ENCODE peak calls at places on chromosomes 5 and 9, in eight cellular contexts. W is heart left ventricle, U is heart right ventricle, F is AG04450, H is HCT116, O is cardiac fibroblast, L is B cell, Y is epithelial cell of esophagus. D is an unnamed sample.

GRCh38 chr5:90020575-90021535 is 388.7 kb downstream of the CETN3 start:
- DNase-seq in F (peak), Y (peak), O (peak), W (no peak), H (peak), U (no peak), L (peak), D (peak)

GRCh38 chr5:65108786-65109743 is 340.3 kb downstream of the CWC27 start:
- DNase-seq in W (no peak), U (no peak), O (peak), H (no peak), L (no peak), Y (peak), F (no peak), D (no peak)

GRCh38 chr9:2297771-2298170 is 282.6 kb downstream of the SMARCA2 start:
- DNase-seq in L (no peak), O (no peak), Y (no peak), U (no peak), F (no peak), W (no peak), H (no peak), D (no peak)

GRCh38 chr5:5483880-5484595 is 61.6 kb downstream of the ICE1 start:
- DNase-seq in H (no peak), O (peak), W (no peak), F (no peak), L (no peak), U (no peak), Y (peak), D (no peak)

GRCh38 chr5:151454166-151454565 is 6.8 kb downstream of the SLC36A1 start:
- DNase-seq in H (no peak), L (no peak), O (no peak), U (peak), W (no peak), Y (no peak), F (no peak), D (no peak)

GRCh38 chr5:39998518-39998917 is 573.7 kb upstream of the DAB2 start:
- DNase-seq in Y (no peak), O (no peak), L (no peak), W (no peak), U (no peak), F (peak), H (no peak), D (no peak)

GRCh38 chr9:124054671-124055212 is 43.2 kb downstream of the LHX2 start:
- DNase-seq in Y (peak), L (no peak), O (peak), W (no peak), U (no peak), H (no peak), F (peak), D (peak)

GRCh38 chr9:104864675-104865104 is 63.3 kb downstream of the ABCA1 start:
- DNase-seq in O (peak), W (no peak), U (no peak), Y (no peak), H (no peak), F (peak), L (no peak), D (no peak)

GRCh38 chr9:85008215-85008614 is 338.7 kb downstream of the NTRK2 start:
- DNase-seq in F (no peak), O (no peak), Y (no peak), H (no peak), L (no peak), U (no peak), W (no peak), D (no peak)

GRCh38 chr9:134396825-134397224 is 70.6 kb downstream of the RXRA start:
- DNase-seq in Y (no peak), U (no peak), H (no peak), L (no peak), F (no peak), W (no peak), O (no peak), D (no peak)

GRCh38 chr9:24464321-24464951 is 81.3 kb downstream of the IZUMO3 start:
- DNase-seq in F (no peak), Y (peak), O (no peak), H (no peak), U (no peak), W (no peak), L (no peak), D (no peak)

GRCh38 chr5:33631786-33632185 is 191.0 kb downstream of the TARS1 start:
- DNase-seq in F (no peak), U (no peak), W (no peak), L (no peak), Y (no peak), H (no peak), O (peak), D (no peak)

GRCh38 chr9:81623778-81624177 is 65.6 kb downstream of the TLE1 start:
- DNase-seq in W (no peak), H (no peak), U (no peak), F (no peak), O (no peak), L (no peak), Y (no peak), D (no peak)

GRCh38 chr9:112112941-112113399 is 62.1 kb downstream of the SUSD1 start:
- DNase-seq in H (peak), Y (peak), L (no peak), O (no peak), U (no peak), F (no peak), W (no peak), D (peak)

GRCh38 chr9:100087218-100087617 is 11.6 kb downstream of the ERP44 start:
- DNase-seq in L (no peak), U (no peak), F (no peak), W (no peak), O (peak), H (no peak), Y (peak), D (no peak)

GRCh38 chr5:40385544-40385943 is 294.2 kb upstream of the PTGER4 start:
- DNase-seq in U (no peak), O (peak), Y (peak), H (peak), L (no peak), W (no peak), F (peak), D (peak)

GRCh38 chr9:86944974-86945867 is 2.1 kb downstream of the GAS1 start:
- DNase-seq in H (no peak), L (no peak), U (no peak), O (peak), Y (no peak), W (peak), F (no peak), D (no peak)

GRCh38 chr9:82140471-82140870 is 151.9 kb downstream of the SPATA31D1 start:
- DNase-seq in H (no peak), W (no peak), L (no peak), F (no peak), Y (peak), U (no peak), O (no peak), D (no peak)

DNA sequence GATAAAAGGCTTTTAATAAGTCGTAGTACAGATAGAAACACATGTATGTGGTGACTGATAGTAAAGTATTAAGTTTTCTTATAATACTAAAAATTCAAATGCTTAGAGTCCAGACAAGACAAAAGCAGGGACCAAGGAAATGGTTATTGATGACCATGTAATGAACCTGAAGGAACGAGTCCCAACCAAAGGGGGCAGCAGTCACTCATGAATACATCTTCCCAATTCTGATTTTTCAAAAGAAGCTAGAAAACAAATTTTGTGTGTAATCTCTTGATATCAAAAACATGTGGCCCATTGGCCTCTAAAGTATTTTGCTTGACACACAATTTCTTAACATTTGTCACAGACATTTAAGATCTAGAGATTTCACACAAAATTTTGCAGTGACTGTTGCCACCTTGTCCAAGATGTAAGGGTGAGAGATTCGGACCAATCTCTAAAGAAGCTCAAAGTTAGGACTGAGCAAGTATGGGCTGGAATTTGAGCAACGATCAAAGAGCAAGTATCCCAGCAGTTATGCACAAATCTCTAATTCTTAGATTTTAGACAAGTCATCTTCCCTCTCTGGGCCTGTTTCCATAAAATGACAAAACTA is 66.8 kb downstream of the ARL15 start:
- DNase-seq in F (peak), W (peak), H (peak), O (peak), L (no peak), Y (peak), U (no peak), D (peak)
- TF ChIP-seq CTCF in F (peak), W (peak), H (peak), O (peak), L (peak), Y (peak), U (peak), D (peak)

DNA sequence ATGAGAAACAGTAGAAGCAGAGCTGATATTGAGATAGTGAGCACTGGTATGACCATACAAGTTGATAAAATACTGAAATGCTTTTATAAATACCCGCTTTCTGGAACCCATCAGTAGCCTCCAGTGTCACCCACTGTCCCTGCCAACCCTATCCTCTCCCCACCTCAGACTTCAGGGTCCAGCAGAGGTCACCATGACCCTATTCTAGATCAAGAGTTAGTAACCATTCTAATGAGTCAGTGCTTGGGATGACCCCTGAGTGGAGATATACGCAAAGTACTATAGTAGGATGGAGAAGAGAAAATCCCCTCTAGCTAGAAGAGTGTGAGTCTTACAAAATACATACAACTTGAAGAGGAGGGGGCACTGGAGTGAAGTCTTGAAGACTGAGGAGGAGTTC is 297.9 kb upstream of the BRINP1 start:
- DNase-seq in W (no peak), O (no peak), U (no peak), Y (no peak), L (no peak), H (no peak), F (no peak), D (no peak)
- TF ChIP-seq CTCF in W (no peak), O (no peak), U (no peak), Y (no peak), L (no peak), H (no peak), F (no peak), D (no peak)

GRCh38 chr9:130938652-130939404 is at the start of gene FIBCD1:
- DNase-seq in F (no peak), U (no peak), L (peak), O (peak), W (no peak), Y (peak), H (peak), D (peak)
- TF ChIP-seq CTCF in F (peak), U (no peak), L (peak), O (peak), W (peak), Y (no peak), H (peak), D (peak)

DNA sequence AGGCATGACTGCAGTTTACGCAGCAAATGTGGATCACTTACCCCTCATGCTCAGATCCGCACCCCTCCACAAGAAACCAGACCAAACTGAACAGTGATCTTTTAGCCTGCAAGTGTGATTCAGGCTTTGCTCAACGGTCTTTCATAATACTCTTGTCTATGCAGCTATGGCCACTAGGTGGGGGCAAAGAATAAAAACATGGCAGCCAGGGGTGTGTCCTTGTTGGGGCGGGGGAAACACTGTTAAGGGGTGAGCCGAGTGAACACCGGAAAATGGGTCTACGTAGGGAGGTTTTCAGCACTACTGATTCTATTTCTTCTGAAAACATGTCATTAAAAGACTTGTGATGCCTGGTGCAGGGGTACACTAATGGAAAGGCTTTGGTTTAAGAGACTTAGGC is 49.8 kb upstream of the GPR151 start:
- DNase-seq in U (no peak), H (peak), W (peak), Y (peak), O (peak), L (no peak), F (peak), D (peak)
- TF ChIP-seq CTCF in U (peak), H (peak), W (peak), Y (peak), O (peak), L (no peak), F (peak), D (peak)

DNA sequence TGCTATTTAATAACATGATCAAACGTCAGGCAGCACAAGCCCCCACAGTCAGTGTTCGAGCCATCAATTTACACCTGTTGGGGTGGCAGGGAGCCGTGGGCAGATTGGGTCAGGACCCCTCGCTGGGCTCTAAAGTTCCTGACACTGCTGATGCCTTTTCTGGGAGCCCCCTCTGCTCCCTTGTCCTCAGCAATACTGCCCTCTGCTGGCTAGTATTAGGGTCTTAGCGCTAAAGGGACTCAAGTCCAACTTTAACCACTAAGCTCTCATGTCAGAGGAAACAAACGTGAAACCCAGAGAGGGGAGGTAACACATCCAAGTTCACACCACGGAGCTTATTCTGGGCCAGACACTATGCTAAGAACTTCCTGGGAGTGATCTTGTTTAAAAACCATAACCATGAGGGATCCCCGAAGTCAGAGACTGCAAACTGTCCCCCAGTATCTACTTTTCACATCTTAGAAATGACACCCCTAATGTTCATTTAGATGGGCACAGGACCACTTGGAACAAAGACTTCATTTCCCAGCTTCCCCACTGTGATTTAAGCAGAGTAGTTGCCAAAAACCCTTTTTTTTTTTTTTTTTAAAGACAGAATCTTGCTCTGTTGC is 20.4 kb downstream of the ANKS6 start:
- DNase-seq in O (peak), U (no peak), Y (peak), F (peak), H (peak), L (peak), W (peak), D (peak)
- TF ChIP-seq CTCF in O (peak), U (peak), Y (peak), F (peak), H (peak), L (peak), W (peak), D (peak)

DNA sequence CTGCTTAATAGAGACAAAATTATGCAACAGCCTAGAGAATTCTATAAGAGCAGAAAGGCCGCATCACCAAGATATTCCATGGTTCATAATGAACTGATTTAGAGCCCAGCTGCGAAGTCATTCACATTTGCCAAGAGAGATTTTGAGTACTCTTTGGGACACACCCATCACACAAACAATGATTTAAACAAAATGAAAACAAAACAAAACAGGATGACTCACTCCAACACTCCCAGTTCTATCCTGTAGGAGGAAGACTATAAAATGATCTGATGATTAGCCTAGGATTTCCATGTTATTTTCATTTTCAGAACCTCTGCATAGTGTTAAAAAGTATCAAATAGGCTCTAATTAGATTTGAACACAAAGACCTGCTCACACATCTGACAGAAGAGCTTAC is 145.8 kb upstream of the GNA14 start:
- DNase-seq in Y (peak), F (no peak), U (no peak), W (no peak), O (peak), L (no peak), H (peak), D (no peak)
- TF ChIP-seq CTCF in Y (peak), F (peak), U (no peak), W (no peak), O (peak), L (no peak), H (peak), D (no peak)

GRCh38 chr5:176888865-176889165 is 10.3 kb downstream of the HK3 start:
- DNase-seq in O (no peak), F (no peak), U (no peak), W (no peak), L (no peak), H (no peak), Y (no peak), D (no peak)

GRCh38 chr5:176888016-176888864 is 10.9 kb downstream of the HK3 start:
- DNase-seq in Y (no peak), U (no peak), L (no peak), F (no peak), O (no peak), H (no peak), W (no peak), D (no peak)

GRCh38 chr5:176886336-176887251 is 12.6 kb downstream of the HK3 start:
- DNase-seq in L (no peak), H (no peak), Y (no peak), U (no peak), O (no peak), W (no peak), F (no peak), D (no peak)

GRCh38 chr5:176889321-176890280 is 9.5 kb downstream of the HK3 start:
- DNase-seq in W (no peak), F (no peak), L (no peak), H (no peak), Y (no peak), O (no peak), U (no peak), D (no peak)

DNA sequence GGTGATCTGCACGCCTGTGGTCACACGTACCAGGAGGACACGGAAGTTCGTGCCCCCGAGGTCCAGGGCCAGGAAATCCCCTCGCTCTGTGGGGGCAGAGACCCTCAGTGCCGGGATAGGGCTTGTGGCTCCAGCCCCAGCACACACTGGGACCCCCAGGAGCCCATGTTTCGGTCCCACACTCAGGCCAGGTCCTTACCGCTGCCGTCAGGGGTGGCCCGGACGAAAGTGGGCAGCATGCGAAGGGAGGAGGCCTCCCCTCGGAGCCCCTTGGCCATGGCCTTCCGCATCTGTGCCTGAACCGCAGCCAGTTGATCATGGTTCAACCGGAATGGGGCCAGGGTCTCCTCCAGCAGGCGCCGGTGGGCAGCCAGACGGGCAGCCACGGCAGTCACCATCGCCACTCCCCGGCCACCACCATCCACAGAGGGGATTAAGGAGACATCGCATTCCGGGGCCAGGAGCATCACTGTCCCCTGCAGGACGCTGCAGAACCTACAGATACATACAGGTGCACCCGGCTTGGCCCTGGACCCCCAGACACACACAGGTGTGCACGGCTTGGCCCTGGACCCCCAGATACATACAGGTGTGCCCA is 11.8 kb downstream of the HK3 start:
- DNase-seq in W (no peak), F (no peak), L (no peak), Y (no peak), U (no peak), H (no peak), O (no peak), D (no peak)
- TF ChIP-seq CTCF in W (no peak), F (no peak), L (no peak), Y (no peak), U (no peak), H (peak), O (no peak), D (no peak)

DNA sequence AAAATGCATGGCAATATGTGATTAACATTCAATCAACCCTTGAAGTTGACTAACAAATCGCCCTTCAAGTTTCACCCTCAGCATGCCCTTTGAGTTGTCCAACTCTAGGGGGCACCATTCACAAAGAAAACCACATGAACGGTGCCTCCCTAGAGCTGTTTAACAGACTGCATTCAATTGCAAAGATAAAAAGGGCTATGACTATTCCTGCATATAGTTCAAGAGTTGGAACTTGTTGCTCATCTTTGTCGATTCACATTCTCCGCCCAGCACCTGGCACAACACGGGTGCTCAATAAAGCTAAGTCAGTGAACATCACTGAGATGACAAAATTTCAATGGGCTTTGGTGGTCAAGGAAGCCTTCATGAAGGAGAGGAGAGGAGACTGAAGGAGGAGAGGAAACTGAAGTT is 69.6 kb upstream of the SLC30A5 start:
- DNase-seq in H (peak), O (peak), Y (peak), U (no peak), L (no peak), F (no peak), W (no peak), D (peak)
- TF ChIP-seq CTCF in H (peak), O (peak), Y (peak), U (peak), L (peak), F (peak), W (peak), D (peak)

GRCh38 chr5:143952809-143953208 is 140.8 kb downstream of the HMHB1 start:
- DNase-seq in U (no peak), L (no peak), Y (no peak), O (no peak), H (no peak), W (no peak), F (no peak), D (no peak)

GRCh38 chr5:143955140-143955539 is 143.2 kb downstream of the HMHB1 start:
- DNase-seq in W (peak), L (no peak), Y (no peak), H (no peak), O (peak), U (no peak), F (no peak), D (no peak)

DNA sequence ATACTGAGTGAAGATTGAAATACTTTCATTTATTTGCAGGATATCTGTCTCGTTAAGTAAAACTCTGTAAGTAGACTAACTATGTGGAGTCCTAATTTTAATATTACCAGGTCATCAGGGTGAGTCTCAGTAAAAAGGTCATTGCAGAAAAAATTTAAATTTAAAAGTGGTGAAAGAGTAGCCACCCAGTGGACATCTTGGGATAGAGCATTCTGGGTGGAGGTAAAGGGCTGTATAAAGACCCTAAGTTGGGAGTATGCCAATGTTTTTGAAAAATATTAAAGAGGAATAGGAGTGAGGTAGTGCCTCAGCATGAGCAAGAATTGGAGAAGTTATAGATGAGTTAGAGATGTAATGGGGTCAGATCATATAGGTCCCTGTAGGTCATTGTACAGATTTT is 145.5 kb downstream of the HMHB1 start:
- DNase-seq in O (peak), F (no peak), H (no peak), Y (no peak), L (no peak), W (no peak), U (no peak), D (no peak)
- TF ChIP-seq CTCF in O (peak), F (peak), H (peak), Y (peak), L (no peak), W (no peak), U (no peak), D (peak)